ENCODE peak calls at places on chromosomes 13 and 19, in seven cellular contexts. One of them, this sample, is unnamed.

GRCh38 chr19:32880607-32881006 is 11.0 kb upstream of the SLC7A9 start:
- DNase-seq in H1: no peak
- DNase-seq in SK-N-SH: no peak
- DNase-seq in GM12891: no peak
- DNase-seq in HepG2: no peak
- DNase-seq in GM12878: no peak
- DNase-seq in K562: no peak
- DNase-seq in this sample: no peak

GRCh38 chr13:70959376-70959775 is 851.1 kb upstream of the KLHL1 start:
- DNase-seq in H1: no peak
- DNase-seq in GM12891: no peak
- DNase-seq in GM12878: no peak
- DNase-seq in HepG2: no peak
- DNase-seq in SK-N-SH: no peak
- DNase-seq in K562: no peak
- DNase-seq in this sample: no peak

GRCh38 chr19:10193666-10194499 is 870 bp downstream of the DNMT1 start:
- DNase-seq in HepG2: peak; percentile 13
- DNase-seq in GM12878: no peak
- DNase-seq in H1: no peak
- DNase-seq in K562: peak; percentile 41
- DNase-seq in GM12891: no peak
- DNase-seq in SK-N-SH: no peak
- DNase-seq in this sample: peak; percentile 38

GRCh38 chr13:105462981-105463380 is 1072.5 kb downstream of the EFNB2 start:
- DNase-seq in H1: no peak
- DNase-seq in SK-N-SH: peak; percentile 16
- DNase-seq in K562: no peak
- DNase-seq in HepG2: no peak
- DNase-seq in GM12891: no peak
- DNase-seq in GM12878: no peak
- DNase-seq in this sample: no peak

GRCh38 chr13:111046590-111047141 is 68.4 kb upstream of the ARHGEF7 start:
- DNase-seq in HepG2: no peak
- DNase-seq in GM12891: no peak
- DNase-seq in GM12878: peak; percentile 36
- DNase-seq in H1: no peak
- DNase-seq in SK-N-SH: no peak
- DNase-seq in K562: peak; percentile 73
- DNase-seq in this sample: no peak

GRCh38 chr13:30616927-30617314 is 799 bp upstream of the USPL1 start:
- DNase-seq in SK-N-SH: peak; percentile 64
- DNase-seq in HepG2: peak; percentile 90
- DNase-seq in GM12891: no peak
- DNase-seq in H1: peak; percentile 17
- DNase-seq in K562: peak; percentile 82
- DNase-seq in GM12878: peak; percentile 61
- DNase-seq in this sample: peak; percentile 21

GRCh38 chr13:67277581-67277980 is 47.4 kb upstream of the PCDH9 start:
- DNase-seq in SK-N-SH: no peak
- DNase-seq in H1: no peak
- DNase-seq in HepG2: no peak
- DNase-seq in GM12878: no peak
- DNase-seq in GM12891: no peak
- DNase-seq in K562: no peak
- DNase-seq in this sample: no peak

GRCh38 chr19:5827891-5828660 is 11.4 kb downstream of the FUT6 start:
- DNase-seq in SK-N-SH: peak; percentile 100
- DNase-seq in HepG2: peak; percentile 89
- DNase-seq in K562: peak; percentile 97
- DNase-seq in H1: peak; percentile 84
- DNase-seq in GM12878: peak; percentile 38
- DNase-seq in GM12891: peak; percentile 94
- DNase-seq in this sample: peak; percentile 90

GRCh38 chr19:56118666-56119584 is 2.2 kb downstream of the ZNF787 start:
- DNase-seq in SK-N-SH: no peak
- DNase-seq in K562: no peak
- DNase-seq in H1: no peak
- DNase-seq in GM12891: no peak
- DNase-seq in GM12878: no peak
- DNase-seq in HepG2: no peak
- DNase-seq in this sample: no peak

GRCh38 chr13:71316964-71317363 is 550.0 kb downstream of the DACH1 start:
- DNase-seq in GM12878: no peak
- DNase-seq in HepG2: no peak
- DNase-seq in H1: no peak
- DNase-seq in GM12891: no peak
- DNase-seq in K562: no peak
- DNase-seq in SK-N-SH: peak; percentile 6
- DNase-seq in this sample: no peak

GRCh38 chr19:7013678-7014077 is 7.6 kb downstream of the MBD3L2B start:
- DNase-seq in GM12878: peak; percentile 68
- DNase-seq in SK-N-SH: no peak
- DNase-seq in H1: no peak
- DNase-seq in HepG2: no peak
- DNase-seq in GM12891: no peak
- DNase-seq in K562: no peak
- DNase-seq in this sample: no peak

GRCh38 chr13:43544011-43544410 is 242.8 kb downstream of the ENOX1 start:
- DNase-seq in HepG2: no peak
- DNase-seq in GM12878: no peak
- DNase-seq in H1: no peak
- DNase-seq in SK-N-SH: no peak
- DNase-seq in GM12891: no peak
- DNase-seq in K562: no peak
- DNase-seq in this sample: no peak

GRCh38 chr19:18464646-18465045 is 26.7 kb upstream of the ISYNA1 start:
- DNase-seq in SK-N-SH: no peak
- DNase-seq in GM12878: no peak
- DNase-seq in GM12891: no peak
- DNase-seq in H1: no peak
- DNase-seq in HepG2: peak; percentile 80
- DNase-seq in K562: no peak
- DNase-seq in this sample: no peak

GRCh38 chr19:12995596-12996541 is 594 bp downstream of the NFIX start:
- DNase-seq in GM12891: peak; percentile 71
- DNase-seq in GM12878: no peak
- DNase-seq in H1: no peak
- DNase-seq in SK-N-SH: peak; percentile 87
- DNase-seq in HepG2: no peak
- DNase-seq in K562: peak; percentile 41
- DNase-seq in this sample: peak; percentile 71

GRCh38 chr19:39110263-39110967 is 15.2 kb upstream of the PAK4 start:
- DNase-seq in H1: no peak
- DNase-seq in HepG2: peak; percentile 38
- DNase-seq in K562: peak; percentile 66
- DNase-seq in GM12891: peak; percentile 82
- DNase-seq in GM12878: no peak
- DNase-seq in SK-N-SH: peak; percentile 80
- DNase-seq in this sample: peak; percentile 77

GRCh38 chr13:83325454-83325853 is 556.8 kb downstream of the SLITRK1 start:
- DNase-seq in GM12878: no peak
- DNase-seq in H1: no peak
- DNase-seq in GM12891: no peak
- DNase-seq in HepG2: no peak
- DNase-seq in K562: no peak
- DNase-seq in SK-N-SH: no peak
- DNase-seq in this sample: no peak

GRCh38 chr19:20385056-20385455 is 180.5 kb downstream of the ZNF737 start:
- DNase-seq in GM12878: no peak
- DNase-seq in SK-N-SH: no peak
- DNase-seq in H1: no peak
- DNase-seq in K562: no peak
- DNase-seq in HepG2: no peak
- DNase-seq in GM12891: no peak
- DNase-seq in this sample: no peak

GRCh38 chr19:16641695-16642094 is 13.7 kb upstream of the MED26 start:
- DNase-seq in GM12878: no peak
- DNase-seq in K562: no peak
- DNase-seq in HepG2: no peak
- DNase-seq in SK-N-SH: no peak
- DNase-seq in GM12891: no peak
- DNase-seq in H1: no peak
- DNase-seq in this sample: no peak

GRCh38 chr19:2302319-2303208 is 5.4 kb downstream of the LINGO3 start:
- DNase-seq in K562: peak; percentile 47
- DNase-seq in HepG2: no peak
- DNase-seq in GM12891: no peak
- DNase-seq in GM12878: no peak
- DNase-seq in SK-N-SH: no peak
- DNase-seq in H1: no peak
- DNase-seq in this sample: no peak

GRCh38 chr19:48613024-48613851 is 1.6 kb downstream of the FAM83E start:
- DNase-seq in GM12891: no peak
- DNase-seq in GM12878: no peak
- DNase-seq in SK-N-SH: no peak
- DNase-seq in HepG2: no peak
- DNase-seq in H1: no peak
- DNase-seq in K562: no peak
- DNase-seq in this sample: no peak

GRCh38 chr19:41341669-41342490 is 11.8 kb downstream of the TGFB1 start:
- DNase-seq in K562: no peak
- DNase-seq in H1: no peak
- DNase-seq in GM12878: no peak
- DNase-seq in GM12891: no peak
- DNase-seq in SK-N-SH: peak; percentile 8
- DNase-seq in HepG2: no peak
- DNase-seq in this sample: no peak

GRCh38 chr19:1383311-1384084 is at the start of gene NDUFS7:
- DNase-seq in SK-N-SH: peak; percentile 90
- DNase-seq in HepG2: peak; percentile 76
- DNase-seq in GM12878: peak; percentile 70
- DNase-seq in K562: peak; percentile 95
- DNase-seq in GM12891: peak; percentile 86
- DNase-seq in H1: peak; percentile 79
- DNase-seq in this sample: peak; percentile 77

GRCh38 chr13:50203256-50204083 is 188.2 kb downstream of the KCNRG start:
- DNase-seq in HepG2: no peak
- DNase-seq in H1: no peak
- DNase-seq in GM12891: no peak
- DNase-seq in SK-N-SH: no peak
- DNase-seq in GM12878: no peak
- DNase-seq in K562: no peak
- DNase-seq in this sample: no peak

GRCh38 chr19:20038358-20039202 is 725 bp downstream of the ZNF682 start:
- DNase-seq in H1: no peak
- DNase-seq in GM12878: no peak
- DNase-seq in K562: no peak
- DNase-seq in GM12891: no peak
- DNase-seq in SK-N-SH: no peak
- DNase-seq in HepG2: no peak
- DNase-seq in this sample: no peak

GRCh38 chr13:21148557-21149258 is 27.6 kb downstream of the SKA3 start:
- DNase-seq in GM12878: no peak
- DNase-seq in HepG2: no peak
- DNase-seq in H1: no peak
- DNase-seq in K562: no peak
- DNase-seq in GM12891: no peak
- DNase-seq in SK-N-SH: no peak
- DNase-seq in this sample: no peak

GRCh38 chr13:51246411-51247298 is 24.5 kb downstream of the FAM124A start:
- DNase-seq in SK-N-SH: peak; percentile 80
- DNase-seq in HepG2: no peak
- DNase-seq in H1: no peak
- DNase-seq in GM12878: no peak
- DNase-seq in K562: no peak
- DNase-seq in GM12891: no peak
- DNase-seq in this sample: no peak
- TF ChIP-seq POLR2AphosphoS5 in SK-N-SH: no peak
- TF ChIP-seq POLR2AphosphoS5 in HepG2: no peak
- TF ChIP-seq POLR2AphosphoS5 in H1: no peak
- TF ChIP-seq POLR2AphosphoS5 in GM12878: no peak
- TF ChIP-seq POLR2AphosphoS5 in K562: no peak
- TF ChIP-seq POLR2AphosphoS5 in GM12891: no peak
- TF ChIP-seq POLR2AphosphoS5 in this sample: no peak

DNA sequence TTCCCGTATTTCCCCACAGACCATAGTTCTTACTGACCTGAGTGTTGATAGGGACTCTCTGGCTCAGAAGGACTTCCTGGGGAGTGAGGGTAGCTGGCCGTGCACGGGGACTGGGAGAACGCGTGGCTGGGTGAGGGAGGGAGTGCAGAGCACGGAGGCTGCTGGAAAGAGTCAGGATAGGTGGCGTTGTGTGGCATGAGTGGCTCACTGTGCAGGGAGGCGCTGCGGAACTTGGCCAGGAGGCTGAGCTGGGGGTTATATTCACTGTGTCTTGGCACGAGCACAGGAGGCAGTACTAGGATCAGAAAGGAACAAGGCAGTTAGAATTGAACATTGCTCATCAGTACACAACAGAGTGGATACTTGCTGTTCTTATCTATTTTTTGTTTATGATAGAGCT is 47.4 kb downstream of the SMAD9 start:
- DNase-seq in GM12891: no peak
- DNase-seq in HepG2: no peak
- DNase-seq in K562: no peak
- DNase-seq in SK-N-SH: no peak
- DNase-seq in GM12878: no peak
- DNase-seq in H1: no peak
- DNase-seq in this sample: no peak
- TF ChIP-seq TAF1 in GM12891: no peak
- TF ChIP-seq TAF1 in HepG2: no peak
- TF ChIP-seq TAF1 in K562: no peak
- TF ChIP-seq TAF1 in SK-N-SH: no peak
- TF ChIP-seq TAF1 in GM12878: no peak
- TF ChIP-seq TAF1 in H1: no peak
- TF ChIP-seq TAF1 in this sample: no peak

GRCh38 chr19:36051637-36052036 is 2.4 kb downstream of the THAP8 start:
- DNase-seq in SK-N-SH: no peak
- DNase-seq in H1: no peak
- DNase-seq in GM12878: no peak
- DNase-seq in HepG2: no peak
- DNase-seq in GM12891: no peak
- DNase-seq in K562: no peak
- DNase-seq in this sample: no peak

GRCh38 chr19:36051236-36051635 is 2.8 kb downstream of the THAP8 start:
- DNase-seq in GM12891: no peak
- DNase-seq in HepG2: peak; percentile 56
- DNase-seq in SK-N-SH: no peak
- DNase-seq in GM12878: no peak
- DNase-seq in K562: peak; percentile 55
- DNase-seq in H1: no peak
- DNase-seq in this sample: no peak

GRCh38 chr19:36058481-36059179 is 3.9 kb downstream of the WDR62 start:
- DNase-seq in HepG2: peak; percentile 92
- DNase-seq in SK-N-SH: no peak
- DNase-seq in GM12878: no peak
- DNase-seq in H1: no peak
- DNase-seq in GM12891: no peak
- DNase-seq in K562: no peak
- DNase-seq in this sample: no peak

GRCh38 chr19:36054119-36054732 is at the start of gene THAP8:
- DNase-seq in GM12891: peak; percentile 97
- DNase-seq in K562: peak; percentile 99
- DNase-seq in H1: peak; percentile 96
- DNase-seq in SK-N-SH: peak; percentile 98
- DNase-seq in GM12878: peak; percentile 99
- DNase-seq in HepG2: peak; percentile 97
- DNase-seq in this sample: peak; percentile 97

GRCh38 chr19:36054733-36055686 is at the start of gene WDR62:
- DNase-seq in SK-N-SH: peak; percentile 96
- DNase-seq in GM12891: peak; percentile 97
- DNase-seq in HepG2: peak; percentile 85
- DNase-seq in H1: no peak
- DNase-seq in K562: peak; percentile 95
- DNase-seq in GM12878: peak; percentile 4
- DNase-seq in this sample: peak; percentile 97
- TF ChIP-seq POLR2AphosphoS5 in SK-N-SH: no peak
- TF ChIP-seq POLR2AphosphoS5 in GM12891: no peak
- TF ChIP-seq POLR2AphosphoS5 in HepG2: no peak
- TF ChIP-seq POLR2AphosphoS5 in H1: peak; percentile 16
- TF ChIP-seq POLR2AphosphoS5 in K562: peak; percentile 43
- TF ChIP-seq POLR2AphosphoS5 in GM12878: no peak
- TF ChIP-seq POLR2AphosphoS5 in this sample: peak; percentile 52

GRCh38 chr13:58369941-58370340 is 738.4 kb downstream of the PCDH17 start:
- DNase-seq in GM12878: no peak
- DNase-seq in GM12891: no peak
- DNase-seq in SK-N-SH: no peak
- DNase-seq in K562: no peak
- DNase-seq in H1: no peak
- DNase-seq in HepG2: no peak
- DNase-seq in this sample: no peak
- TF ChIP-seq TAF1 in GM12878: no peak
- TF ChIP-seq TAF1 in GM12891: no peak
- TF ChIP-seq TAF1 in SK-N-SH: no peak
- TF ChIP-seq TAF1 in K562: no peak
- TF ChIP-seq TAF1 in H1: no peak
- TF ChIP-seq TAF1 in HepG2: no peak
- TF ChIP-seq TAF1 in this sample: no peak